ENCODE peak calls at places on chromosomes 6 and 20, in eight cellular contexts. G is psoas muscle, K is IMR-90, U is kidney epithelial cell, D is heart left ventricle, H is HFF-Myc, B is ovary, C is fibroblast of pulmonary artery. F is an unnamed sample.
A peak's percentile ranks its signal among the peaks of the same experiment; 100 is the strongest.

GRCh38 chr6:26272171-26272631 is 92.8 kb upstream of the BTN3A2 start:
- DNase-seq in B (peak; percentile 34), C (no peak), G (peak; percentile 58), H (no peak), K (no peak), D (no peak), U (no peak), F (no peak)

GRCh38 chr6:158686791-158687381 is 37.0 kb downstream of the SYTL3 start:
- DNase-seq in C (no peak), K (no peak), B (no peak), D (no peak), U (no peak), G (no peak), H (no peak), F (no peak)

GRCh38 chr6:166933396-166933795 is 23.0 kb downstream of the RNASET2 start:
- DNase-seq in H (no peak), D (no peak), B (no peak), C (no peak), K (no peak), G (no peak), U (no peak), F (no peak)

GRCh38 chr6:69796081-69796626 is 656 bp downstream of the LMBRD1 start:
- DNase-seq in U (peak; percentile 45), G (no peak), K (peak; percentile 45), D (no peak), B (no peak), C (peak; percentile 50), H (no peak), F (no peak)

GRCh38 chr6:43758617-43759050 is 11.4 kb upstream of the VEGFA start:
- DNase-seq in H (no peak), G (peak; percentile 66), D (no peak), B (no peak), K (no peak), C (no peak), U (no peak), F (no peak)

GRCh38 chr6:31521835-31522234 is 6.9 kb upstream of the MCCD1 start:
- DNase-seq in D (no peak), K (no peak), C (no peak), H (no peak), G (no peak), U (no peak), B (no peak), F (no peak)

GRCh38 chr6:37549186-37549957 is 49.7 kb upstream of the CCDC167 start:
- DNase-seq in U (no peak), G (no peak), K (no peak), C (no peak), H (no peak), D (no peak), B (no peak), F (no peak)

GRCh38 chr6:167826230-167827061 is at the start of gene AFDN:
- DNase-seq in G (peak; percentile 89), U (no peak), C (peak; percentile 51), B (peak; percentile 81), K (peak; percentile 21), H (no peak), D (peak; percentile 78), F (peak; percentile 38)

GRCh38 chr20:20624914-20625313 is 87.5 kb downstream of the RALGAPA2 start:
- DNase-seq in U (no peak), H (no peak), D (no peak), K (no peak), B (no peak), G (no peak), C (no peak), F (no peak)

GRCh38 chr6:105898286-105898685 is 187.8 kb upstream of the PRDM1 start:
- DNase-seq in H (peak; percentile 75), K (peak; percentile 98), B (no peak), G (no peak), D (no peak), U (peak; percentile 45), C (no peak), F (peak; percentile 44)

GRCh38 chr6:139262519-139263300 is 29.1 kb downstream of the TXLNB start:
- DNase-seq in C (no peak), B (no peak), D (no peak), U (peak; percentile 25), H (no peak), K (peak; percentile 50), G (no peak), F (no peak)

GRCh38 chr6:1735239-1735803 is 125.6 kb downstream of the FOXC1 start:
- DNase-seq in B (no peak), G (no peak), K (no peak), D (no peak), H (no peak), U (no peak), C (no peak), F (no peak)

GRCh38 chr20:33211817-33212424 is 5.2 kb upstream of the BPIFA3 start:
- DNase-seq in B (no peak), C (peak; percentile 46), U (peak; percentile 5), G (no peak), H (peak; percentile 1), K (peak; percentile 33), D (no peak), F (peak; percentile 34)

GRCh38 chr20:21705466-21706344 is at the start of gene PAX1:
- DNase-seq in G (no peak), B (no peak), D (no peak), C (no peak), U (no peak), H (no peak), K (no peak), F (no peak)

GRCh38 chr6:136553166-136553787 is 3.1 kb upstream of the MAP7 start:
- DNase-seq in C (no peak), K (no peak), B (no peak), G (no peak), D (no peak), H (no peak), U (no peak), F (no peak)

GRCh38 chr6:8043221-8043620 is 21.0 kb downstream of the BLOC1S5 start:
- DNase-seq in G (no peak), K (peak; percentile 31), B (no peak), C (no peak), H (no peak), U (no peak), D (no peak), F (no peak)

GRCh38 chr20:35601021-35601973 is 14.3 kb upstream of the SPAG4 start:
- DNase-seq in B (peak; percentile 82), K (peak; percentile 72), H (peak; percentile 20), C (peak; percentile 76), G (peak; percentile 92), D (peak; percentile 63), U (no peak), F (peak; percentile 82)

GRCh38 chr20:56859039-56859750 is 230.1 kb downstream of the TFAP2C start:
- DNase-seq in K (no peak), U (no peak), B (no peak), H (no peak), C (no peak), D (no peak), G (no peak), F (no peak)

GRCh38 chr6:94559829-94560537 is 1017.4 kb upstream of the MANEA start:
- DNase-seq in C (no peak), D (no peak), G (no peak), K (no peak), H (no peak), B (no peak), U (no peak), F (no peak)

GRCh38 chr6:137715589-137716045 is 151.4 kb upstream of the TNFAIP3 start:
- DNase-seq in C (no peak), U (no peak), D (no peak), B (no peak), G (no peak), K (peak; percentile 63), H (no peak), F (peak; percentile 69)

GRCh38 chr6:113813207-113813606 is 43.9 kb upstream of the MARCKS start:
- DNase-seq in D (no peak), H (no peak), C (peak; percentile 53), K (peak; percentile 86), B (no peak), U (peak; percentile 68), G (no peak), F (peak; percentile 42)

DNA sequence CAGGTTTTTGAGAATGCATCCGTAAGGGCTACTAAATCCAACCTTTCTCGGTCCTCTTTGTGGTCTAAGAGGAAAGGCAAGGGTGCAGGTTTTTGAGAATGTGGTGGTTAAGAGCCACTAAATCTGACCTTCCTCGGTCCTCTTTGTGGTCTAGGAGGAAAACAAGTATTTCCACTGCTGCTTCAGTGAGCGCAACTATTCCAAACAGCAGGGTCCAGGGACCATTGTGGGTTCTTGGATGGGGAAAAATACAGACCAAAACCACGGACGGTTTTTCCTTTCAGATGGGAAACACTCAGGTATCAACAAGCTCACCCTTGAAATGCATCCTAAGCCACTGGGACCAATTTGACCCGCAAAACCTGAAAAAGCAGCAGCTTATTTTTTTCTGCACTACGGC is 21.9 kb downstream of the BTBD9 start:
- DNase-seq in C (no peak), H (no peak), K (no peak), B (no peak), G (no peak), D (no peak), U (no peak), F (no peak)
- H3K4me3 ChIP-seq in C (no peak overlapping the region), H (no peak overlapping the region), K (no peak overlapping the region), B (no peak overlapping the region), G (no peak overlapping the region), D (no peak overlapping the region), U (no peak overlapping the region), F (no peak overlapping the region)

GRCh38 chr6:82257088-82257774 is 9.7 kb upstream of the IBTK start:
- DNase-seq in D (no peak), U (no peak), C (no peak), H (no peak), G (no peak), K (no peak), B (no peak), F (no peak)
- TF ChIP-seq CTCF in D (no peak), U (no peak), C (no peak), H (no peak), G (no peak), K (no peak), B (no peak), F (no peak)

GRCh38 chr20:63163171-63163570 is 52.8 kb downstream of the YTHDF1 start:
- DNase-seq in B (no peak), D (no peak), U (no peak), H (no peak), K (no peak), C (no peak), G (no peak), F (no peak)
- H3K4me3 ChIP-seq in B (no peak overlapping the region), D (no peak overlapping the region), U (no peak overlapping the region), H (no peak overlapping the region), K (no peak overlapping the region), C (no peak overlapping the region), G (no peak overlapping the region), F (no peak overlapping the region)

GRCh38 chr20:48331518-48332286 is 496.1 kb downstream of the PREX1 start:
- DNase-seq in U (no peak), B (no peak), G (no peak), K (no peak), H (no peak), C (no peak), D (no peak), F (no peak)

GRCh38 chr20:48329216-48329615 is 498.6 kb downstream of the PREX1 start:
- DNase-seq in K (no peak), U (no peak), G (no peak), D (no peak), B (no peak), H (no peak), C (no peak), F (no peak)

GRCh38 chr20:48326868-48327267 is 500.9 kb downstream of the PREX1 start:
- DNase-seq in H (no peak), C (no peak), G (peak; percentile 70), U (no peak), D (peak; percentile 24), K (no peak), B (no peak), F (no peak)

GRCh38 chr20:48332555-48332954 is 495.2 kb downstream of the PREX1 start:
- DNase-seq in B (no peak), G (no peak), U (no peak), C (no peak), D (no peak), K (peak; percentile 18), H (peak; percentile 32), F (peak; percentile 23)

GRCh38 chr20:48329676-48330644 is 497.8 kb downstream of the PREX1 start:
- DNase-seq in C (peak; percentile 27), K (peak; percentile 51), H (no peak), G (no peak), U (no peak), D (no peak), B (no peak), F (peak; percentile 6)
- TF ChIP-seq CTCF in C (peak; percentile 31), K (no peak), H (peak; percentile 38), G (no peak), U (peak; percentile 36), D (peak; percentile 24), B (no peak), F (peak; percentile 37)